ENCODE peak calls at places on chromosomes 2 and 18, in seven cellular contexts. G is OCI-LY7, M is spleen, C is endothelial cell, V is GM23338, F is esophagus muscularis mucosa, S is suprapubic skin. I is an unnamed sample.

GRCh38 chr18:2513616-2514015 is 57.7 kb downstream of the METTL4 start:
- DNase-seq in F (no peak), V (no peak), M (no peak), G (no peak), C (no peak), S (no peak), I (no peak)

GRCh38 chr2:174615951-174616436 is 18.4 kb upstream of the WIPF1 start:
- DNase-seq in F (no peak), V (no peak), M (no peak), S (no peak), C (no peak), G (no peak), I (no peak)

GRCh38 chr2:69462780-69463179 is 25.5 kb upstream of the NFU1 start:
- DNase-seq in V (no peak), F (no peak), C (no peak), G (no peak), S (no peak), M (no peak), I (no peak)

GRCh38 chr2:101991731-101992145 is at the start of gene IL1R2:
- DNase-seq in M (peak), V (no peak), G (no peak), F (no peak), C (no peak), S (no peak), I (peak)

GRCh38 chr2:40027968-40028367 is 248.9 kb upstream of the THUMPD2 start:
- DNase-seq in V (no peak), S (no peak), M (no peak), G (no peak), F (no peak), C (no peak), I (no peak)

GRCh38 chr2:72923833-72924352 is 6.6 kb downstream of the EMX1 start:
- DNase-seq in V (peak), G (no peak), C (no peak), F (no peak), M (no peak), S (no peak), I (no peak)

GRCh38 chr2:37984589-37984988 is 59.5 kb downstream of the RMDN2 start:
- DNase-seq in S (no peak), M (no peak), F (no peak), C (no peak), V (peak), G (no peak), I (no peak)

GRCh38 chr2:72141881-72142742 is 5.5 kb downstream of the CYP26B1 start:
- DNase-seq in C (no peak), G (no peak), F (no peak), M (peak), V (no peak), S (peak), I (no peak)

GRCh38 chr2:29360016-29360784 is 245.0 kb downstream of the CLIP4 start:
- DNase-seq in V (no peak), F (no peak), G (no peak), S (no peak), M (no peak), C (no peak), I (no peak)

GRCh38 chr2:58710795-58711279 is 469.7 kb upstream of the FANCL start:
- DNase-seq in C (no peak), F (no peak), V (no peak), G (no peak), M (no peak), S (no peak), I (no peak)

GRCh38 chr2:9384521-9384920 is 38.8 kb downstream of the ITGB1BP1 start:
- DNase-seq in C (no peak), V (no peak), F (no peak), S (no peak), G (no peak), M (peak), I (no peak)

GRCh38 chr2:80303006-80303741 is 1.4 kb downstream of the LRRTM1 start:
- DNase-seq in M (peak), V (peak), F (no peak), G (no peak), C (peak), S (no peak), I (no peak)

GRCh38 chr2:240557808-240558207 is at the start of gene ANKMY1:
- DNase-seq in V (peak), G (no peak), S (peak), M (peak), C (peak), F (no peak), I (peak)

GRCh38 chr2:173953047-173953424 is 12.1 kb downstream of the SP3 start:
- DNase-seq in G (no peak), F (no peak), S (no peak), V (no peak), M (no peak), C (no peak), I (no peak)

GRCh38 chr2:236117396-236117795 is 50.8 kb downstream of the GBX2 start:
- DNase-seq in M (no peak), S (no peak), V (no peak), F (no peak), G (no peak), C (no peak), I (no peak)

GRCh38 chr2:178152033-178152432 is 39.8 kb downstream of the RBM45 start:
- DNase-seq in V (no peak), F (no peak), G (no peak), M (no peak), S (no peak), C (no peak), I (no peak)

GRCh38 chr2:169141713-169142352 is 72.5 kb downstream of the DHRS9 start:
- DNase-seq in G (peak), F (peak), V (peak), C (peak), S (peak), M (no peak), I (peak)

GRCh38 chr18:74488354-74488753 is 7.8 kb upstream of the CNDP2 start:
- DNase-seq in F (no peak), S (no peak), C (no peak), V (no peak), G (no peak), M (no peak), I (no peak)

GRCh38 chr18:75408554-75409506 is 18.7 kb downstream of the SMIM21 start:
- DNase-seq in V (no peak), G (no peak), C (no peak), S (no peak), M (no peak), F (no peak), I (peak)

GRCh38 chr2:8234757-8235374 is 447.0 kb upstream of the ID2 start:
- DNase-seq in G (peak), V (no peak), M (no peak), F (peak), C (no peak), S (no peak), I (no peak)

GRCh38 chr2:235043762-235044500 is 92.1 kb downstream of the SH3BP4 start:
- DNase-seq in C (no peak), M (peak), G (peak), F (no peak), S (no peak), V (no peak), I (peak)

GRCh38 chr2:199455533-199456382 is 2.0 kb downstream of the SATB2 start:
- DNase-seq in M (peak), F (peak), V (peak), S (peak), C (peak), G (peak), I (peak)

GRCh38 chr18:36829362-36830140 is 624 bp downstream of the KIAA1328 start:
- DNase-seq in G (no peak), C (no peak), F (no peak), M (no peak), S (no peak), V (no peak), I (no peak)
- TF ChIP-seq CTCF in G (no peak), C (no peak), F (no peak), M (no peak), S (no peak), V (no peak), I (no peak)

GRCh38 chr2:30710461-30710860 is 96.8 kb downstream of the CAPN13 start:
- DNase-seq in F (no peak), G (no peak), S (no peak), C (no peak), M (no peak), V (no peak), I (no peak)

GRCh38 chr2:30709516-30709915 is 97.7 kb downstream of the CAPN13 start:
- DNase-seq in S (peak), C (no peak), F (peak), G (no peak), V (no peak), M (no peak), I (no peak)

GRCh38 chr2:30710016-30710415 is 97.2 kb downstream of the CAPN13 start:
- DNase-seq in G (no peak), M (no peak), C (no peak), V (no peak), S (no peak), F (peak), I (no peak)

GRCh38 chr2:30707304-30707903 is 99.8 kb downstream of the CAPN13 start:
- DNase-seq in G (no peak), M (no peak), S (no peak), V (no peak), C (no peak), F (peak), I (no peak)

DNA sequence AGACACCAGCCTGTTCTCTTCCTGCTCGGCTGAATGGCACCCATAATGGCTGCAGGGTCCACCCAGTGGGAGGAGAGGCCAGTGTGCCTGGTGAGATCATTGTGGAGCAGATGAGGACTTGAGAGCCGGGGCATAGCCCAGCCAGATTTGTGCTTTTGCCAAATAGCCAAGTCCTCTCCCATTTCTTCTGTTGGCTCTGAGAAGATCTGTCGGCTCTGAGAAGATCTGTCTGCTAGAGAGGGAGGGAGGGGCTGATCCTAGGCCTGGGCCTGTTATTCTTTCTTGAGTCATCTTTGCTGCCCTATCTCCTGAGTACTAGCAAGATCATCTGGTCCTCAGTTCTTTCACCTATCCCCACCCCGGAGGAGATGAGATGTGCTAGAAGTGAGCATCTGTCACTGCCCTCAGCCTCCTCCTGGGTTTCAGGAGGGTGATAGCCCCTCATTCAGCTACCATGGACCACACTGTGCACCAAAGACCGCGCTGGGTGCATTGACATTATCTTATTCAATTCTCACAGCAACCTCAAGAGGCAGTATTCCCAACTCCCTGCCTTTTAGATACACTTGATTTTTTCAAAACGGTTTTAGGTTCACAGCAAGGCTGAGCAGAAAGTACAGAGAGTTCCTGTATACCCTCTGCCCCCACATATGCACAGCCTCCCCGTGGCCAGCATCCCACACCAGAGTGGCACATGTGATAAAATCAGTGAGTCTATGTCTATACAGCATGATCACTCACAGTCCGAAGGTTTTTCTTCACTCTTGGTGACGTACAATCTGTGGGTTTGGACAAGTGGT is 98.6 kb downstream of the CAPN13 start:
- DNase-seq in V (peak), F (peak), G (peak), C (no peak), S (no peak), M (no peak), I (no peak)
- TF ChIP-seq CTCF in V (peak), F (peak), G (peak), C (peak), S (no peak), M (no peak), I (peak)

GRCh38 chr2:224378087-224379085 is 23.5 kb downstream of the FAM124B start:
- DNase-seq in F (no peak), S (no peak), V (no peak), C (no peak), G (no peak), M (no peak), I (no peak)
- TF ChIP-seq CTCF in F (no peak), S (no peak), V (peak), C (no peak), G (peak), M (no peak), I (peak)

DNA sequence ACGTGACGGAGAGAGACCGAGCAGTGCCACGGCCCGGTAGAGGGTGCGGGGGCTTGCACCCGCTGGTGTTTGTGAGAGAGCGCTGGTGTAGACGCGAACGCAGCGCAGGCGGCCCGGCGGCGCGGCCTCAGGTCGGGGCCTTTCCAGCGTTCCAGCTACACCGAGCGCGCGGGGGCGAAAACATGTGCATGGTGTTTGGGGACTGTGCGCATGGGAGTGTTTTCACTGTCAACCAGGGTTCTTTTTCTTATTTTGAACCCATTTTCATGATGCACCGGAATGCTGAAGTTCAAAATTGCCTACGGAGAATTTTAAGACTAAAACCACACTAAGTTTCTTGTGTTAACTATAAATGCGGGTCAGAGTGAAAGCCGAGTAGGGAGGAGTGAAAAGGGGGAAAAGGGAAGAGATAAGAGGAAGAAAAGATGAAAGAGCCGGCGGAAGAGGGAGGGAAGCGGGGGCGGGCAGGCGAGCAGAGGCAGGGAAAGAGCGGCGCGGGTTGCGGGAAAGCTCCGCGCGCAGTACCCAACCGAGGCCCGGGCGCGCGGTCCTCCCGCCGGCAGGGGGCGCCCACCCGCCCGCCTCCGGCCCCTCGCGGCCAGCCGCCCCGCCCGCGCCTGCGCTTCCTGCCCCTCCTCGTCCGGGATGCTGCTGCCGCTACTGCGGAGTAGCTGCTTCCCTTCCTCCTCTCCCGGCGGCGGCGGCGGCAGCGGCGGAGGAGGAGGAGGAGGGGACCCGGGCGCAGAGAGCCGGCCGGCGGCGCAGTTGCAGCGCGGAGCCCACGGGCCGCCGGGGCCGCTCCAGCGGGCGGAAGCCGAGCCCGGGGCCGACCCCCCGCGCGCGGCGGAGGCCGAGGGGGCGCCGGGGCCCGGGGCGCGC is at the start of gene RAB12:
- DNase-seq in S (peak), G (peak), M (peak), C (peak), V (peak), F (no peak), I (peak)
- TF ChIP-seq CTCF in S (peak), G (peak), M (peak), C (peak), V (no peak), F (peak), I (peak)

DNA sequence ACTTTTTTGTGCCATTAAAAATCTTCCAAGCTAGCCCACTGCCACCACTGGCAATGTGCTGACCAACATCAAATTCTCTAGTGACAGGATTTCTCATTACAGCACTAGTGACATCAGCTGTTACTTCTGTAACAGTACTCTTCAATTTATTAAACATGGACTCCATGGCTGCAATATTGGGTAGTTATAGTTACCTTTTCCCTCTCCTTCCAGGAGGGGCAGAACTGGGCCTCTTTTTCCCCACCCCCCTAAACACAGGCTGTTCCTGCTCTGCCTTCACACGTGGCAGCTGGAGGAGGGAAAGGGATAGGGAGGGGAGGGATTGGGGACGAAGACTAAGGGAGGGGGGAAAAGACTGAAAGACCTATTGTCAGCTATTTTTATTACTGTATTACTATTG is 38.1 kb downstream of the TRAK2 start:
- DNase-seq in G (no peak), F (no peak), S (no peak), C (no peak), M (no peak), V (peak), I (no peak)
- TF ChIP-seq CTCF in G (no peak), F (no peak), S (no peak), C (no peak), M (no peak), V (no peak), I (no peak)

GRCh38 chr2:17166506-17166905 is 351.7 kb downstream of the RAD51AP2 start:
- DNase-seq in F (no peak), S (no peak), G (no peak), V (no peak), C (no peak), M (no peak), I (no peak)

GRCh38 chr2:17177094-17177493 is 341.1 kb downstream of the RAD51AP2 start:
- DNase-seq in V (no peak), F (no peak), C (no peak), M (no peak), S (no peak), G (no peak), I (no peak)

DNA sequence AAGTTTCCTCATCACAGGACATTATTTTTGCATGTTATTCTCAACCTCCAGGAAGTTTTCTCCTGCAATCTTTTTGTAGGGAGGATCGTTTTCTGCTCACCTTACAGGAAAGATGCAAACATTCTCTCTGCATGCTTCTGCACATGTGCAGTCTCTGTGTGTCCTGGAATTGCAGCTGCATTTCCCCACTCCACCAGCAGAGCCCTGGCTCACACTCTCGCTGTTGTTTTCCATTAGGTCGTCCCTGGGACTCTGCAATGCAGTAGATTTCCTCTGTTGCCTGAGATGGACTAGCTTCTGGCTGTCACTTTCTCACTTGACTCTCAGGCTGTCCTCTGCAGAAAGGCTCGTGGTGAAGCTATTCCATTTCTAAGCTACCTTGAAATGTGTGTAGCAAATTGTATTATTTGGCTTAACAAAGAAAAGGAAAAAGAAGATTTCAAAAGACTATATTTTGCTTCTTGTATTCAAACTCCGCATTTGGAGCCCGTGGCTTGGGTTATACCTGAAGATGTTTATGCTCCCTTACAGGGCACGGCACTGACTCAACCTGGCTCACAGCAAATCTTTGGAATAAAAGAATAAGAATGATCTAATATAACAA is 346.7 kb downstream of the RAD51AP2 start:
- DNase-seq in S (no peak), F (no peak), V (peak), C (peak), M (no peak), G (peak), I (peak)
- TF ChIP-seq CTCF in S (no peak), F (peak), V (peak), C (peak), M (peak), G (peak), I (peak)

DNA sequence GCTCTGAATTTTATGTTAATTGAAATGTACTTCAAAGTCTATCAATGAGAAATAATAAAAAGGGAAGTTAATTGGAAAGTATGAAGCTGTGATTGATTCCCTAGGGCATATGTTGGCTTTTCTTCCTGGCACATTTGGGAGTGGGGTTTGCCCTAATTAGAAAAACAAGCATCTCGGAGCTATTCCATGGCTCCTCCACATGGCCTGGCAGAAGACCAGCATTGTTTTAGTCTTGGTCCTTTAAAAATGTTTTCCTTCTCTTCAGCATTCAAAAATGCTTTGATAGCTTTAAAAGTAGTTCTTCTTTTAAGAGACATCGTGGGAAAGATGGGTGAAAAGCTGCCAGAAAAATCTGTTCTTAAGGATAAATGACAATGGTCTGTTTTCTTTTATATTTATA is 445.5 kb upstream of the PKDCC start:
- DNase-seq in S (no peak), F (no peak), M (no peak), G (no peak), C (no peak), V (no peak), I (no peak)
- TF ChIP-seq CTCF in S (no peak), F (no peak), M (no peak), G (no peak), C (no peak), V (no peak), I (no peak)